ENCODE peak calls at places on chromosomes 11 and 22, in seven cellular contexts. One of them, this sample, is unnamed. For H3K79me2 and H3K4me1, the result is how much of the 10 kb centered on the place peaks cover.

GRCh38 chr22:38106814-38107578 is 3.5 kb downstream of the BAIAP2L2 start:
- DNase-seq in H1: no peak
- DNase-seq in H9: no peak
- DNase-seq in Karpas-422: no peak
- DNase-seq in fibroblast of lung: no peak
- DNase-seq in HCT116: no peak
- DNase-seq in neural progenitor cell: no peak
- DNase-seq in this sample: no peak

GRCh38 chr22:24434472-24435322 is 7.3 kb downstream of the ADORA2A start:
- DNase-seq in H1: no peak
- DNase-seq in H9: no peak
- DNase-seq in Karpas-422: peak
- DNase-seq in fibroblast of lung: no peak
- DNase-seq in HCT116: no peak
- DNase-seq in neural progenitor cell: no peak
- DNase-seq in this sample: peak

GRCh38 chr11:59556115-59556882 is 45.0 kb downstream of the OR4D9 start:
- DNase-seq in H1: peak
- DNase-seq in H9: peak
- DNase-seq in Karpas-422: peak
- DNase-seq in fibroblast of lung: peak
- DNase-seq in HCT116: peak
- DNase-seq in neural progenitor cell: peak
- DNase-seq in this sample: peak

GRCh38 chr22:44172370-44173108 is 8.2 kb upstream of the PARVG start:
- DNase-seq in H1: no peak
- DNase-seq in H9: no peak
- DNase-seq in Karpas-422: peak
- DNase-seq in fibroblast of lung: no peak
- DNase-seq in HCT116: no peak
- DNase-seq in neural progenitor cell: peak
- DNase-seq in this sample: no peak

GRCh38 chr22:41574847-41575381 is 14.1 kb downstream of the CSDC2 start:
- DNase-seq in H1: no peak
- DNase-seq in H9: no peak
- DNase-seq in Karpas-422: no peak
- DNase-seq in fibroblast of lung: peak
- DNase-seq in HCT116: no peak
- DNase-seq in neural progenitor cell: no peak
- DNase-seq in this sample: no peak

GRCh38 chr11:43547900-43548381 is 132.6 kb upstream of the HSD17B12 start:
- DNase-seq in H1: no peak
- DNase-seq in H9: peak
- DNase-seq in Karpas-422: no peak
- DNase-seq in fibroblast of lung: peak
- DNase-seq in HCT116: no peak
- DNase-seq in neural progenitor cell: peak
- DNase-seq in this sample: no peak

GRCh38 chr22:36358533-36359171 is 29.1 kb downstream of the MYH9 start:
- DNase-seq in H1: no peak
- DNase-seq in H9: no peak
- DNase-seq in Karpas-422: no peak
- DNase-seq in fibroblast of lung: peak
- DNase-seq in HCT116: no peak
- DNase-seq in neural progenitor cell: no peak
- DNase-seq in this sample: no peak

GRCh38 chr11:37124384-37124783 is 526.3 kb upstream of the RAG2 start:
- DNase-seq in H1: no peak
- DNase-seq in H9: no peak
- DNase-seq in Karpas-422: no peak
- DNase-seq in fibroblast of lung: no peak
- DNase-seq in HCT116: no peak
- DNase-seq in neural progenitor cell: no peak
- DNase-seq in this sample: no peak

GRCh38 chr11:16603245-16603644 is 135.2 kb upstream of the C11orf58 start:
- DNase-seq in H1: no peak
- DNase-seq in H9: peak
- DNase-seq in Karpas-422: no peak
- DNase-seq in fibroblast of lung: no peak
- DNase-seq in HCT116: no peak
- DNase-seq in neural progenitor cell: peak
- DNase-seq in this sample: no peak

GRCh38 chr11:33912405-33913361 is 20.8 kb upstream of the LMO2 start:
- DNase-seq in H1: no peak
- DNase-seq in H9: no peak
- DNase-seq in Karpas-422: peak
- DNase-seq in fibroblast of lung: peak
- DNase-seq in HCT116: peak
- DNase-seq in neural progenitor cell: peak
- DNase-seq in this sample: no peak

GRCh38 chr11:57493507-57494503 is 21.7 kb downstream of the SLC43A1 start:
- DNase-seq in H1: peak
- DNase-seq in H9: peak
- DNase-seq in Karpas-422: peak
- DNase-seq in fibroblast of lung: no peak
- DNase-seq in HCT116: peak
- DNase-seq in neural progenitor cell: peak
- DNase-seq in this sample: peak

GRCh38 chr11:131354251-131354701 is 16.1 kb upstream of the NTM start:
- DNase-seq in H1: no peak
- DNase-seq in H9: no peak
- DNase-seq in Karpas-422: no peak
- DNase-seq in fibroblast of lung: no peak
- DNase-seq in HCT116: no peak
- DNase-seq in neural progenitor cell: no peak
- DNase-seq in this sample: no peak

GRCh38 chr11:32706985-32707736 is 87.3 kb downstream of the CCDC73 start:
- DNase-seq in H1: no peak
- DNase-seq in H9: no peak
- DNase-seq in Karpas-422: peak
- DNase-seq in fibroblast of lung: peak
- DNase-seq in HCT116: peak
- DNase-seq in neural progenitor cell: no peak
- DNase-seq in this sample: no peak

GRCh38 chr22:32707971-32708370 is 93.5 kb upstream of the TIMP3 start:
- DNase-seq in H1: no peak
- DNase-seq in H9: no peak
- DNase-seq in Karpas-422: no peak
- DNase-seq in fibroblast of lung: no peak
- DNase-seq in HCT116: no peak
- DNase-seq in neural progenitor cell: no peak
- DNase-seq in this sample: no peak

GRCh38 chr11:20397281-20397680 is 9.8 kb downstream of the PRMT3 start:
- DNase-seq in H1: no peak
- DNase-seq in H9: no peak
- DNase-seq in Karpas-422: peak
- DNase-seq in fibroblast of lung: peak
- DNase-seq in HCT116: peak
- DNase-seq in neural progenitor cell: peak
- DNase-seq in this sample: peak

GRCh38 chr11:110891411-110891810 is 179.2 kb upstream of the ARHGAP20 start:
- DNase-seq in H1: no peak
- DNase-seq in H9: no peak
- DNase-seq in Karpas-422: no peak
- DNase-seq in fibroblast of lung: peak
- DNase-seq in HCT116: no peak
- DNase-seq in neural progenitor cell: no peak
- DNase-seq in this sample: no peak

GRCh38 chr11:118200901-118201680 is 23.7 kb downstream of the JAML start:
- DNase-seq in H1: no peak
- DNase-seq in H9: no peak
- DNase-seq in Karpas-422: no peak
- DNase-seq in fibroblast of lung: no peak
- DNase-seq in HCT116: no peak
- DNase-seq in neural progenitor cell: no peak
- DNase-seq in this sample: no peak

GRCh38 chr11:62931501-62932278 is 10.5 kb upstream of the CHRM1 start:
- DNase-seq in H1: no peak
- DNase-seq in H9: peak
- DNase-seq in Karpas-422: no peak
- DNase-seq in fibroblast of lung: no peak
- DNase-seq in HCT116: no peak
- DNase-seq in neural progenitor cell: no peak
- DNase-seq in this sample: no peak

GRCh38 chr11:62830904-62831519 is 839 bp downstream of the STX5 start:
- DNase-seq in H1: no peak
- DNase-seq in H9: peak
- DNase-seq in Karpas-422: no peak
- DNase-seq in fibroblast of lung: no peak
- DNase-seq in HCT116: peak
- DNase-seq in neural progenitor cell: peak
- DNase-seq in this sample: peak

GRCh38 chr22:50049299-50050195 is 8.6 kb downstream of the TTLL8 start:
- DNase-seq in H1: no peak
- DNase-seq in H9: no peak
- DNase-seq in Karpas-422: no peak
- DNase-seq in fibroblast of lung: no peak
- DNase-seq in HCT116: no peak
- DNase-seq in neural progenitor cell: no peak
- DNase-seq in this sample: no peak

GRCh38 chr22:27135582-27135981 is 478.2 kb downstream of the MIAT start:
- DNase-seq in H1: no peak
- DNase-seq in H9: no peak
- DNase-seq in Karpas-422: no peak
- DNase-seq in fibroblast of lung: peak
- DNase-seq in HCT116: no peak
- DNase-seq in neural progenitor cell: no peak
- DNase-seq in this sample: no peak

GRCh38 chr11:13550761-13551160 is 55.0 kb upstream of the PTH start:
- DNase-seq in H1: no peak
- DNase-seq in H9: no peak
- DNase-seq in Karpas-422: no peak
- DNase-seq in fibroblast of lung: no peak
- DNase-seq in HCT116: no peak
- DNase-seq in neural progenitor cell: no peak
- DNase-seq in this sample: no peak

GRCh38 chr22:48366591-48366990 is 1461.1 kb downstream of the BRD1 start:
- DNase-seq in H1: no peak
- DNase-seq in H9: no peak
- DNase-seq in Karpas-422: no peak
- DNase-seq in fibroblast of lung: no peak
- DNase-seq in HCT116: no peak
- DNase-seq in neural progenitor cell: no peak
- DNase-seq in this sample: no peak

GRCh38 chr11:77188912-77189491 is 61.0 kb downstream of the MYO7A start:
- DNase-seq in H1: no peak
- DNase-seq in H9: peak
- DNase-seq in Karpas-422: no peak
- DNase-seq in fibroblast of lung: no peak
- DNase-seq in HCT116: no peak
- DNase-seq in neural progenitor cell: no peak
- DNase-seq in this sample: no peak

GRCh38 chr22:31055322-31056159 is 25.6 kb upstream of the SMTN start:
- DNase-seq in H1: no peak
- DNase-seq in H9: peak
- DNase-seq in Karpas-422: no peak
- DNase-seq in fibroblast of lung: peak
- DNase-seq in HCT116: no peak
- DNase-seq in neural progenitor cell: peak
- DNase-seq in this sample: no peak

GRCh38 chr22:45469573-45470383 is 32.9 kb upstream of the FBLN1 start:
- DNase-seq in H1: no peak
- DNase-seq in H9: no peak
- DNase-seq in Karpas-422: no peak
- DNase-seq in fibroblast of lung: peak
- DNase-seq in HCT116: no peak
- DNase-seq in neural progenitor cell: no peak
- DNase-seq in this sample: no peak

DNA sequence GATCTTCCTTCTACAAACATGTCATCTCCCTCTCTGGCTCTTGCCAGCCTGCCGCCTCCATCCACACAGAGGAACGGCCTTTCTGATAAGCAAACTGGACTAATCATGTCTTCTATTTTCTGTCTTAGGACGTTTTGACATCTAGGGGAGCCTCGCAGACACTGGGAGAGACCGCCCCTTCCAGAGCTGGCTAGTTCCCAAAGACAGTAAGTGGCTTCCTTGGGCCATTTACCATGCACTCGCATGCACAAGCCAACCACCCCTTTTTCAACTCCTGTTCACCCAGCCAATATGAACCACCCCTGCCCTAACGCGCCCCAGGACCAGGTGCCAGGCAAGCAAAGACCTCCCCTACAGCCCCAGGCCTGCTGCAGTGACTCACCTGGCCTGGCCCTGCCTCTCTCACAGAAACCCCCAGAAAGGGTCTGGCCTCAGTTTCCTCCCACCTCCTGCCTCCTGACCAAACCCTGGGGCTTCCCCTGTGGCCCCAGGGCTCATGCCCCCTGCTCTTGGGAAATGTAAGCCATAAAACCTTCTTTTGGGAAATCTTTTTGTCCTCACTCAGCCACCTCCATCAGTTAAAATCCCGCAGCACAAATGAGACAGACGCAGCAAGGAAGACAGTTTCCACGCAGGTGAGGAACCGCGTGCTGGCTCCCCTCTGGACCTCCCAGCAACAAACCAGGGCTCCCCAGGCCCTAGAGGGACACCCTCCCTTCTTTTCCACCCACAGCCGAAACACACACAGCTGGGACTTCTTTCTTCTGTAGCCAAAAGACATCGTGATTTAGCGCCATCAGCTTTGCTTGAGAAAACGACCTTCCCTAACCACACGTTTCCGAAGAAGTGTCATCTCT is 38.5 kb downstream of the SHANK2 start:
- DNase-seq in H1: no peak
- DNase-seq in H9: no peak
- DNase-seq in Karpas-422: no peak
- DNase-seq in fibroblast of lung: no peak
- DNase-seq in HCT116: no peak
- DNase-seq in neural progenitor cell: no peak
- DNase-seq in this sample: no peak
- H3K79me2 ChIP-seq in H1: half or more
- H3K79me2 ChIP-seq in H9: under half
- H3K79me2 ChIP-seq in Karpas-422: under half
- H3K79me2 ChIP-seq in fibroblast of lung: under half
- H3K79me2 ChIP-seq in HCT116: under half
- H3K79me2 ChIP-seq in neural progenitor cell: under half
- H3K79me2 ChIP-seq in this sample: under half

GRCh38 chr11:134039726-134040385 is 29.0 kb upstream of the JAM3 start:
- DNase-seq in H1: no peak
- DNase-seq in H9: no peak
- DNase-seq in Karpas-422: peak
- DNase-seq in fibroblast of lung: no peak
- DNase-seq in HCT116: no peak
- DNase-seq in neural progenitor cell: no peak
- DNase-seq in this sample: no peak
- H3K4me1 ChIP-seq in H1: under half
- H3K4me1 ChIP-seq in H9: under half
- H3K4me1 ChIP-seq in Karpas-422: under half
- H3K4me1 ChIP-seq in fibroblast of lung: under half
- H3K4me1 ChIP-seq in HCT116: under half
- H3K4me1 ChIP-seq in neural progenitor cell: under half
- H3K4me1 ChIP-seq in this sample: under half

GRCh38 chr11:72704783-72705287 is 30.6 kb upstream of the PDE2A start:
- DNase-seq in H1: no peak
- DNase-seq in H9: no peak
- DNase-seq in Karpas-422: peak
- DNase-seq in fibroblast of lung: no peak
- DNase-seq in HCT116: no peak
- DNase-seq in neural progenitor cell: no peak
- DNase-seq in this sample: no peak
- H3K79me2 ChIP-seq in H1: under half
- H3K79me2 ChIP-seq in H9: under half
- H3K79me2 ChIP-seq in Karpas-422: under half
- H3K79me2 ChIP-seq in fibroblast of lung: under half
- H3K79me2 ChIP-seq in HCT116: under half
- H3K79me2 ChIP-seq in neural progenitor cell: under half
- H3K79me2 ChIP-seq in this sample: under half

GRCh38 chr11:78427615-78428272 is 10.1 kb upstream of the GAB2 start:
- DNase-seq in H1: no peak
- DNase-seq in H9: no peak
- DNase-seq in Karpas-422: no peak
- DNase-seq in fibroblast of lung: no peak
- DNase-seq in HCT116: no peak
- DNase-seq in neural progenitor cell: no peak
- DNase-seq in this sample: no peak
- H3K4me1 ChIP-seq in H1: under half
- H3K4me1 ChIP-seq in H9: under half
- H3K4me1 ChIP-seq in Karpas-422: under half
- H3K4me1 ChIP-seq in fibroblast of lung: under half
- H3K4me1 ChIP-seq in HCT116: under half
- H3K4me1 ChIP-seq in neural progenitor cell: under half
- H3K4me1 ChIP-seq in this sample: under half